ENCODE peak calls at places on chromosomes 16 and 17, in five cellular contexts. F, T, U, O and C are unnamed samples.

GRCh38 chr17:39943702-39944392 is 16.3 kb downstream of the LRRC3C start:
- DNase-seq in F (no peak), T (no peak), U (no peak), O (no peak), C (peak; percentile 76)

GRCh38 chr16:67199011-67199807 is at the start of gene ELMO3:
- DNase-seq in F (no peak), T (no peak), U (no peak), O (no peak), C (peak; percentile 89)

GRCh38 chr17:65756760-65757159 is 195.3 kb upstream of the AXIN2 start:
- DNase-seq in F (no peak), T (no peak), U (no peak), O (no peak), C (no peak)

GRCh38 chr17:21090889-21091618 is 35.7 kb upstream of the DHRS7B start:
- DNase-seq in F (no peak), T (no peak), U (no peak), O (no peak), C (no peak)

GRCh38 chr17:75345514-75346167 is 56.4 kb upstream of the SLC25A19 start:
- DNase-seq in F (no peak), T (no peak), U (no peak), O (no peak), C (peak; percentile 22)

GRCh38 chr16:75244844-75245758 is 6.3 kb downstream of the BCAR1 start:
- DNase-seq in F (peak; percentile 86), T (peak; percentile 94), U (peak; percentile 92), O (no peak), C (peak; percentile 96)

GRCh38 chr16:4947722-4948503 is 10.2 kb upstream of the SEC14L5 start:
- DNase-seq in F (no peak), T (no peak), U (no peak), O (no peak), C (no peak)

GRCh38 chr16:72939247-72939646 is 108.7 kb downstream of the ZFHX3 start:
- DNase-seq in F (no peak), T (peak; percentile 56), U (peak; percentile 64), O (no peak), C (no peak)

GRCh38 chr16:84597518-84598390 is 20.1 kb downstream of the COTL1 start:
- DNase-seq in F (no peak), T (no peak), U (peak; percentile 33), O (no peak), C (no peak)

GRCh38 chr17:53516643-53517042 is 306.1 kb upstream of the KIF2B start:
- DNase-seq in F (no peak), T (peak; percentile 30), U (no peak), O (no peak), C (peak; percentile 0)

GRCh38 chr16:61233718-61234117 is 802.5 kb downstream of the CDH8 start:
- DNase-seq in F (no peak), T (no peak), U (no peak), O (no peak), C (no peak)

GRCh38 chr17:72460711-72461110 is 339.9 kb downstream of the SOX9 start:
- DNase-seq in F (no peak), T (peak; percentile 18), U (no peak), O (no peak), C (no peak)

GRCh38 chr17:75925103-75925502 is 15.7 kb downstream of the FBF1 start:
- DNase-seq in F (no peak), T (no peak), U (no peak), O (no peak), C (no peak)

GRCh38 chr16:19005561-19006445 is 22.1 kb downstream of the TMC7 start:
- DNase-seq in F (no peak), T (peak; percentile 97), U (peak; percentile 45), O (no peak), C (peak; percentile 97)

GRCh38 chr17:77480509-77481215 is 339.9 kb downstream of the SEC14L1 start:
- DNase-seq in F (no peak), T (no peak), U (no peak), O (no peak), C (no peak)

GRCh38 chr17:50027639-50028206 is 28.2 kb upstream of the ITGA3 start:
- DNase-seq in F (peak; percentile 63), T (peak; percentile 100), U (peak; percentile 66), O (peak; percentile 48), C (peak; percentile 97)

GRCh38 chr16:398551-399277 is 1.7 kb downstream of the NME4 start:
- DNase-seq in F (no peak), T (no peak), U (no peak), O (no peak), C (no peak)

GRCh38 chr16:67104061-67104460 is 5.7 kb upstream of the PHAF1 start:
- DNase-seq in F (no peak), T (peak; percentile 36), U (peak; percentile 31), O (no peak), C (peak; percentile 39)

GRCh38 chr16:48539485-48540221 is 70.3 kb downstream of the N4BP1 start:
- DNase-seq in F (no peak), T (no peak), U (no peak), O (no peak), C (no peak)

GRCh38 chr17:47652570-47652969 is 2.9 kb downstream of the KPNB1 start:
- DNase-seq in F (no peak), T (no peak), U (no peak), O (no peak), C (no peak)

GRCh38 chr17:48429638-48430586 is at the start of gene SKAP1:
- DNase-seq in F (no peak), T (no peak), U (no peak), O (no peak), C (peak; percentile 59)

DNA sequence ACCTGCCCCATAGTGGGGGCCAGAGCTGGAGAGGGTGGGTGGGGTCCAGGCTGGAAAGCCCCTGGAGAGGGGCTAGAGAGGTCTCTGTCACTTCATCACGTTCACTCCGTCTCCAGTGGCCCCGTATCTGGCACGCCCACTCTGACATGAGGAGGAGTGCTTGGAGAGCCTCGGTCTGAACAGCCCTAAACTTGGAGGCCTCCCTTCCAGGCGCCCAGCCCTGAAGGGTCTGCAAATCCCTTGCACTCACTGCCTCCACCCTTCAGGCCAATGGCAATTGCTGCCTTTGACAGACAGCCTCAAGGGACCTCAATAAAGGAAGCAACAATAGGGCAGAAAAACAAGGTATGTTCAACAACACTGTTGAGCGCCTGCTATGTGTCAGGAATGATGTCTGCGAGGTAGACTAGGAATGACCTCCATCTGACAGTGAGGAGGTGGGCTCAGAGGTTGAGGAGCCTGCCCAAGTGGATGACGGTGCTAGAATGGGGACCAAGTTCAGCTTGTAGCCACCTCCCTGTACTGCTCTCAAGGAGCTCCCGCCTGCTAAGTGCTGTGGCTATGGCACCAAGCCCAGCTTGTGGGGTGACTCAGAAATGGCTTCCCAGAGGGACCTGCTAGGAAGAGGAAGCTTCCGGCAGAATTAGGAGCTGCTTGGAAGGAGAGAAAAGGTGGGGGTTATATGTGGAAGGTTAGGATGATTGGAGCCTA is 2.9 kb upstream of the EPX start:
- DNase-seq in F (peak; percentile 54), T (peak; percentile 98), U (peak; percentile 52), O (no peak), C (peak; percentile 46)
- TF ChIP-seq CTCF in F (no peak), T (no peak), U (no peak), O (no peak), C (no peak)

GRCh38 chr16:81318711-81319110 is 3.9 kb downstream of the GAN start:
- DNase-seq in F (no peak), T (no peak), U (no peak), O (no peak), C (peak; percentile 27)

GRCh38 chr16:81314603-81315270 is at the start of gene GAN:
- DNase-seq in F (peak; percentile 78), T (peak; percentile 92), U (peak; percentile 96), O (peak; percentile 70), C (peak; percentile 97)

GRCh38 chr16:81316176-81316496 is 1.4 kb downstream of the GAN start:
- DNase-seq in F (no peak), T (no peak), U (no peak), O (no peak), C (no peak)

GRCh38 chr16:81313731-81314602 is 795 bp upstream of the GAN start:
- DNase-seq in F (no peak), T (no peak), U (no peak), O (no peak), C (no peak)

GRCh38 chr16:81315271-81316175 is 761 bp downstream of the GAN start:
- DNase-seq in F (no peak), T (peak; percentile 42), U (peak; percentile 67), O (peak; percentile 48), C (peak; percentile 66)
- TF ChIP-seq CTCF in F (no peak), T (no peak), U (no peak), O (no peak), C (no peak)

DNA sequence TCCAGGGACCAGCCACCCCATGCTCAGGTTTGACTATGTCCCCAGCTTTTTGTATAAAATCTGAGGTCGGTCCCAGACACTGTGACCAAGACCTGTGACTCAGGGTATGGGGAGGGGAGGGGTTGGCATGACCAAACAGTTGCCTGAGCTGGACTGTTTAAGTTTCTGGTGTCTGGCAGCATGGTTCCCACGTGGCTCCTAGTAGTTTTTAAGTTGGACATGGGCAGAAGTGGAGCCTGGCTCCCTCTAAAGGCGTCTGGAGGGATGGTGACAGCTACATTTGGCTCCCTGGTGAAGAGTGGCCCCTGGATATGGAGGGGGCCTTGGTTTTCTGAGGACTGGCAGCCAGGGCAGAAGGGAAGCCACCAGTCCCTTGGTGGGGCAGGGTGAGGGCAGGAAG is 7.9 kb downstream of the SMCR8 start:
- DNase-seq in F (no peak), T (peak; percentile 49), U (no peak), O (no peak), C (no peak)
- TF ChIP-seq CTCF in F (peak; percentile 28), T (peak; percentile 59), U (no peak), O (no peak), C (no peak)

GRCh38 chr16:88428616-88429386 is 24.3 kb upstream of the ZFPM1 start:
- DNase-seq in F (no peak), T (no peak), U (no peak), O (no peak), C (no peak)
- TF ChIP-seq CTCF in F (no peak), T (peak; percentile 15), U (no peak), O (no peak), C (no peak)